ENCODE peak calls at places on chromosomes 13 and 19, in seven cellular contexts. K is stimulated activated naive CD8-positive, alpha-beta T cell treated with anti-CD3 and anti-CD28 coated beads, Interleukin-15, amount 100 ng/mL, for 72 hours; I is GM03348; J is IMR-90; R is Calu3; B is AG10803; D is Right ventricle myocardium superior. V is an unnamed sample.

GRCh38 chr13:27472941-27473340 is 22.6 kb upstream of the MTIF3 start:
- DNase-seq in I (no peak), B (no peak), R (no peak), K (no peak), D (no peak), J (no peak), V (no peak)

GRCh38 chr13:52980695-52981094 is 47.9 kb upstream of the OLFM4 start:
- DNase-seq in B (no peak), J (no peak), K (no peak), R (no peak), I (no peak), D (no peak), V (no peak)

GRCh38 chr19:1312732-1313694 is 27.3 kb downstream of the EFNA2 start:
- DNase-seq in R (peak), B (peak), K (no peak), I (peak), J (peak), D (no peak), V (peak)

GRCh38 chr13:83215627-83216026 is 666.6 kb downstream of the SLITRK1 start:
- DNase-seq in B (peak), K (no peak), I (peak), R (no peak), D (no peak), J (peak), V (peak)

GRCh38 chr19:5914358-5914774 is 312 bp downstream of the CAPS start:
- DNase-seq in R (peak), I (no peak), D (no peak), B (no peak), J (no peak), K (no peak), V (no peak)

GRCh38 chr19:55018216-55018615 is 19.8 kb downstream of the GP6 start:
- DNase-seq in D (no peak), R (no peak), J (no peak), I (no peak), K (no peak), B (no peak), V (no peak)

GRCh38 chr13:95926231-95926630 is 127.0 kb downstream of the UGGT2 start:
- DNase-seq in B (no peak), K (no peak), R (no peak), D (no peak), J (no peak), I (no peak), V (peak)

GRCh38 chr13:77306458-77306857 is 20.4 kb downstream of the MYCBP2 start:
- DNase-seq in J (no peak), D (no peak), R (no peak), I (no peak), B (no peak), K (no peak), V (no peak)

GRCh38 chr19:6459356-6460098 is at the start of gene SLC25A23:
- DNase-seq in J (peak), R (peak), K (peak), B (peak), D (peak), I (peak), V (peak)

GRCh38 chr13:41605319-41606285 is 148.3 kb downstream of the RGCC start:
- DNase-seq in J (no peak), R (no peak), D (no peak), I (no peak), B (no peak), K (no peak), V (no peak)

GRCh38 chr19:38162094-38162493 is 61.9 kb downstream of the DPF1 start:
- DNase-seq in K (no peak), R (no peak), J (no peak), I (no peak), B (no peak), D (no peak), V (no peak)

GRCh38 chr13:112689498-112690241 is at the start of gene ATP11A:
- DNase-seq in R (peak), D (peak), B (peak), I (peak), K (peak), J (peak), V (peak)

GRCh38 chr19:35153701-35154534 is 617 bp upstream of the FXYD5 start:
- DNase-seq in R (peak), D (peak), I (peak), B (peak), K (peak), J (no peak), V (peak)

GRCh38 chr19:33055718-33056117 is 9.0 kb downstream of the RHPN2 start:
- DNase-seq in K (no peak), I (peak), J (peak), B (no peak), R (no peak), D (peak), V (no peak)

GRCh38 chr19:16222806-16223205 is 25.1 kb downstream of the AP1M1 start:
- DNase-seq in K (no peak), R (no peak), B (peak), J (peak), I (no peak), D (no peak), V (no peak)

GRCh38 chr13:44309771-44310767 is 63.6 kb upstream of the SERP2 start:
- DNase-seq in R (no peak), I (no peak), K (no peak), J (no peak), B (no peak), D (peak), V (no peak)

GRCh38 chr19:48218964-48219363 is 36.7 kb downstream of the CARD8 start:
- DNase-seq in J (peak), D (no peak), I (no peak), R (no peak), B (peak), K (no peak), V (no peak)

GRCh38 chr19:6357174-6357573 is 4.2 kb upstream of the CLPP start:
- DNase-seq in K (no peak), B (no peak), I (no peak), D (no peak), J (no peak), R (no peak), V (no peak)

V was measured in adipocyte.